ENCODE peak calls at places on chromosomes 16 and 17, in eight cellular contexts. V is astrocyte, B is heart right ventricle, D is kidney epithelial cell, M is choroid plexus epithelial cell, R is cardiac fibroblast, Y is adrenal gland, N is transverse colon. W is an unnamed sample.

GRCh38 chr17:846901-847777 is 65.0 kb downstream of the MRM3 start:
- DNase-seq in V (peak), B (peak), D (no peak), M (peak), R (no peak), Y (no peak), N (no peak), W (no peak)

GRCh38 chr16:53744449-53744848 is 40.5 kb downstream of the FTO start:
- DNase-seq in V (no peak), B (no peak), D (no peak), M (no peak), R (no peak), Y (no peak), N (no peak), W (no peak)

GRCh38 chr16:77288222-77288621 is 89.0 kb downstream of the SYCE1L start:
- DNase-seq in V (peak), B (no peak), D (peak), M (peak), R (peak), Y (no peak), N (no peak), W (peak)

GRCh38 chr16:67563708-67564468 is 1.6 kb downstream of the CTCF start:
- DNase-seq in V (peak), B (peak), D (no peak), M (peak), R (peak), Y (peak), N (peak), W (peak)

GRCh38 chr17:32281011-32281451 is 15.4 kb downstream of the RHBDL3 start:
- DNase-seq in V (no peak), B (peak), D (no peak), M (no peak), R (peak), Y (peak), N (no peak), W (no peak)

GRCh38 chr17:66625321-66625767 is 209.6 kb upstream of the CACNG5 start:
- DNase-seq in V (peak), B (no peak), D (no peak), M (peak), R (peak), Y (no peak), N (no peak), W (no peak)

GRCh38 chr17:76572201-76572910 is 13.3 kb downstream of the ST6GALNAC2 start:
- DNase-seq in V (no peak), B (no peak), D (no peak), M (no peak), R (no peak), Y (no peak), N (no peak), W (no peak)

GRCh38 chr16:3187798-3188674 is at the start of gene OR1F1:
- DNase-seq in V (peak), B (no peak), D (no peak), M (peak), R (peak), Y (no peak), N (no peak), W (no peak)

GRCh38 chr17:78125976-78126894 is 2.3 kb downstream of the TMC6 start:
- DNase-seq in V (no peak), B (no peak), D (no peak), M (no peak), R (no peak), Y (no peak), N (no peak), W (no peak)

GRCh38 chr17:4657678-4658077 is 16.2 kb upstream of the ALOX15 start:
- DNase-seq in V (peak), B (no peak), D (no peak), M (peak), R (peak), Y (no peak), N (no peak), W (no peak)

GRCh38 chr17:9402590-9403199 is 172.9 kb downstream of the STX8 start:
- DNase-seq in V (no peak), B (no peak), D (no peak), M (peak), R (peak), Y (no peak), N (peak), W (no peak)

GRCh38 chr17:73138541-73139138 is 26.2 kb upstream of the SSTR2 start:
- DNase-seq in V (no peak), B (no peak), D (no peak), M (no peak), R (no peak), Y (no peak), N (no peak), W (no peak)

GRCh38 chr17:48522031-48522593 is 8.7 kb downstream of the HOXB1 start:
- DNase-seq in V (no peak), B (no peak), D (no peak), M (no peak), R (no peak), Y (no peak), N (no peak), W (no peak)

GRCh38 chr17:74042744-74043486 is 160.6 kb upstream of the RPL38 start:
- DNase-seq in V (peak), B (no peak), D (peak), M (peak), R (peak), Y (peak), N (no peak), W (peak)

GRCh38 chr17:68981288-68981687 is 26.1 kb upstream of the ABCA8 start:
- DNase-seq in V (peak), B (peak), D (peak), M (peak), R (peak), Y (peak), N (peak), W (peak)

GRCh38 chr17:81338301-81339179 is 43.4 kb upstream of the SLC38A10 start:
- DNase-seq in V (no peak), B (no peak), D (no peak), M (no peak), R (no peak), Y (no peak), N (peak), W (no peak)

GRCh38 chr16:29992371-29992967 is 2.9 kb downstream of the HIRIP3 start:
- DNase-seq in V (no peak), B (no peak), D (no peak), M (peak), R (no peak), Y (no peak), N (no peak), W (no peak)

GRCh38 chr17:1177099-1177996 is 2.4 kb downstream of the ABR start:
- DNase-seq in V (peak), B (peak), D (no peak), M (peak), R (no peak), Y (peak), N (no peak), W (no peak)

GRCh38 chr16:21302898-21303528 is 24.9 kb upstream of the CRYM start:
- DNase-seq in V (peak), B (no peak), D (peak), M (peak), R (peak), Y (no peak), N (peak), W (peak)

GRCh38 chr16:49158029-49158642 is 123.5 kb downstream of the CBLN1 start:
- DNase-seq in V (no peak), B (peak), D (no peak), M (peak), R (peak), Y (no peak), N (peak), W (no peak)

GRCh38 chr16:16763449-16763848 is 384.5 kb downstream of the NPIPA7 start:
- DNase-seq in V (no peak), B (no peak), D (no peak), M (no peak), R (no peak), Y (no peak), N (no peak), W (no peak)

GRCh38 chr16:31329671-31330552 is 25.1 kb upstream of the ITGAX start:
- DNase-seq in V (no peak), B (no peak), D (no peak), M (no peak), R (no peak), Y (no peak), N (no peak), W (no peak)

GRCh38 chr17:1179635-1180433 is at the start of gene ABR:
- DNase-seq in V (no peak), B (peak), D (no peak), M (peak), R (peak), Y (peak), N (peak), W (no peak)

GRCh38 chr17:62653831-62654829 is 26.7 kb downstream of the MRC2 start:
- DNase-seq in V (peak), B (peak), D (no peak), M (peak), R (peak), Y (peak), N (peak), W (no peak)

GRCh38 chr16:58421529-58421928 is 29.3 kb downstream of the GINS3 start:
- DNase-seq in V (peak), B (peak), D (no peak), M (no peak), R (peak), Y (no peak), N (no peak), W (no peak)

GRCh38 chr16:78213751-78214150 is 114.3 kb downstream of the WWOX start:
- DNase-seq in V (no peak), B (no peak), D (no peak), M (no peak), R (no peak), Y (no peak), N (no peak), W (no peak)

GRCh38 chr17:83200231-83200699 is 120.9 kb downstream of the METRNL start:
- DNase-seq in V (no peak), B (peak), D (no peak), M (no peak), R (peak), Y (peak), N (peak), W (peak)

DNA sequence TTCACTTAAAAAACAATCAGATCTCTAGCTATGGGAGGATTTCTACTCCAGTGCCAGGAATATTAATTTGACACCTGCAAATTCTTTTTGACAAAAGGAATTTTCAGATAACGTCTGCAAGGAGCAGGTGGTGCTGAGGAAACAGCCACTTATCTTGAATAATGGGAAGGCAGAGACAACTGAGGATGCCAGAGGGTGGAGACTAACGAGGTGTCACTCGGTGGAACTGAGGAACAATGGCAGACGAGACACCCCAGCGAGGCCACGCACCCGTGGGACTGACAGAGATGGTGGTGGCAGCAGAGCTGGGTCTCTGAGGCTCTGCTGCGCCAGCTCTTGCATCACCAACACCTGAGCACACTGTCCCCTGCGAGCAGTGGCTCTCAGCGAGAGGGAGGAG is 42.2 kb downstream of the VAC14 start:
- DNase-seq in V (no peak), B (no peak), D (no peak), M (no peak), R (no peak), Y (no peak), N (no peak), W (no peak)
- TF ChIP-seq CTCF in V (no peak), B (no peak), D (no peak), M (no peak), R (no peak), Y (no peak), N (no peak), W (no peak)

GRCh38 chr17:36722903-36723263 is 121.5 kb downstream of the MRM1 start:
- DNase-seq in V (no peak), B (no peak), D (no peak), M (no peak), R (no peak), Y (no peak), N (no peak), W (no peak)

GRCh38 chr17:36722121-36722902 is 120.9 kb downstream of the MRM1 start:
- DNase-seq in V (peak), B (peak), D (no peak), M (peak), R (no peak), Y (peak), N (peak), W (no peak)

GRCh38 chr17:36723459-36723858 is 122.1 kb downstream of the MRM1 start:
- DNase-seq in V (no peak), B (no peak), D (no peak), M (no peak), R (no peak), Y (no peak), N (no peak), W (no peak)

GRCh38 chr17:36720131-36720530 is 118.7 kb downstream of the MRM1 start:
- DNase-seq in V (no peak), B (no peak), D (no peak), M (no peak), R (no peak), Y (no peak), N (no peak), W (no peak)

DNA sequence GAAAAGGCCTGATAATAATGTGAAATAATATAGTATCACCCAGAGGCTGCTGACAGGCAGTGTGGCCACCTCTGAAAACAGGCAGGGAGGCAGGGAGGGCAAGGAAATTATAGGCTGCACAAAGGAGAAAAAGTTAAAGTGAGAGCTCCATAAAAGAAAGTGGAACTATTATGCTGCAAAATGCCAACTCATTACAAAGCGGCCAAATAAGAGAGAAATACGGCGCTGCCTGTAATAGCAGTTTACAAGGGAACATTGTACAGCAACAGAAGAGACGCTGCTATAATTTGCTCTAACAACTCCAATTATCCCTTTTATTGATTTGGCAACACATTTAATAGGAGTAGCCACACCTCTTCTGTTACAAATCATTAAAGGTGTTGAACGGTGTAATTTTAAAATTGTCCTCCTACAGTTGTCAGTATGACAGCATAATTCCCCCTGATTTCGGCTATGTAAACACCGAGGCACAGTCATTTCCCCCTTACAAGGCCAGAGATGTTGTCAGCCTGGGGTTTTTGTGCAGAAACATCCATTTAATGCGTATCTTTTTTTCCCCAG is 120.3 kb downstream of the MRM1 start:
- DNase-seq in V (no peak), B (no peak), D (no peak), M (no peak), R (peak), Y (no peak), N (no peak), W (no peak)
- H3K4me3 ChIP-seq in V (peak), B (peak), D (no peak), M (peak), R (peak), Y (peak), N (peak), W (no peak)

DNA sequence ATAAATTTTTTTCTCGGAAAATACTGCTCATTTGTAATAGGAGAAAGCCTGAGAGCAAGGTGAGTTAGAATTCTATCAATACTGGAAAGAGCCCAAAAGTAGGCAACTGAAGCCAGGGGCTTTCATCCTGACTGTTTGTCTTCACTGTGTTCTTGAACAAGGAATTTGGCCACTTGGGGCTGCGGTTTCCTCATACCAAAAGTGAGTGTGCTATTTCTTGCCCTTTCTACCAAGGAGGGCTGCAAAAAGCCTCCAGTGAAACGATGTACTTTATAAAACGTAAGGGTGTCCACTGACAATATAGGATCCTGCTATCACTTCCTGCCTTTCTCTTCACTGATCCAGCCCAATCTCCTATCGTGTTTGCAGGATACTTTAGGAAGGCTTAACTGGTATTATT is 219.5 kb upstream of the NOG start:
- DNase-seq in V (no peak), B (no peak), D (no peak), M (no peak), R (no peak), Y (no peak), N (no peak), W (no peak)
- TF ChIP-seq CTCF in V (no peak), B (no peak), D (no peak), M (no peak), R (no peak), Y (no peak), N (no peak), W (no peak)

DNA sequence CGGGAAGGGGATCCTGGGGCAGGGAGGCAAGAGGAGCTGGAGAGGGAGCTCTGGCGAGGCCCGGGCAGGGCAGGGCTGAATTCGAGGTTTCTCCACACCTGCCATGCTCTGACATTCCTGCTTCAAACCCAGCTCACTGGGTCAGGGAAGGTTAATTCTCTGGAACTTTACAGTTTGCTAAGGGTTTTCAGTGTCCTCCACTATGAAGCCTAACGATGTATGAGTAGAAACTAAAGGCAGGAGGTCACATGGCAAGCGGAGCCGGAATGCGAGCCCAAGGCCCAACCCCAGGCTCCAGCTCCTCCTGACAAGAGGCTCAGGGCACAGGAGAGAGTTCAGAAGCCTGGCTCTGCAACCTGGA is 29.2 kb downstream of the DCAKD start:
- DNase-seq in V (no peak), B (no peak), D (no peak), M (no peak), R (no peak), Y (no peak), N (no peak), W (no peak)
- H3K4me3 ChIP-seq in V (no peak), B (no peak), D (no peak), M (no peak), R (no peak), Y (no peak), N (no peak), W (no peak)

GRCh38 chr16:23907903-23908302 is 72.1 kb downstream of the PRKCB start:
- DNase-seq in V (no peak), B (no peak), D (no peak), M (no peak), R (no peak), Y (no peak), N (no peak), W (no peak)
- TF ChIP-seq CTCF in V (no peak), B (no peak), D (no peak), M (no peak), R (no peak), Y (no peak), N (no peak), W (no peak)

GRCh38 chr16:574021-574760 is 4.4 kb downstream of the PIGQ start:
- DNase-seq in V (no peak), B (no peak), D (no peak), M (no peak), R (no peak), Y (no peak), N (no peak), W (no peak)
- H3K4me3 ChIP-seq in V (no peak), B (no peak), D (no peak), M (no peak), R (no peak), Y (no peak), N (no peak), W (no peak)

GRCh38 chr17:45234641-45235040 is 13.0 kb downstream of the FMNL1 start:
- DNase-seq in V (no peak), B (no peak), D (no peak), M (no peak), R (no peak), Y (no peak), N (no peak), W (no peak)
- TF ChIP-seq CTCF in V (peak), B (peak), D (peak), M (peak), R (peak), Y (no peak), N (no peak), W (peak)

W was measured in AG09309.